ENCODE peak calls at places on chromosomes 13 and 19, in ten cellular contexts. F is breast epithelium; S is CD4-positive, alpha-beta T cell; G is heart left ventricle; N is transverse colon; D is SK-N-MC; U is Karpas-422; J is Peyer's patch; E is ovary; X is cardiac muscle cell. A is an unnamed sample.

GRCh38 chr13:30880756-30881155 is 25.3 kb upstream of the MEDAG start:
- DNase-seq in F (no peak), S (no peak), G (no peak), N (no peak), D (no peak), U (no peak), J (no peak), E (no peak), X (no peak), A (peak)

GRCh38 chr19:51185868-51186215 is 39.0 kb upstream of the CD33 start:
- DNase-seq in F (no peak), S (no peak), G (no peak), N (no peak), D (no peak), U (no peak), J (no peak), E (no peak), X (no peak), A (no peak)

GRCh38 chr19:42555317-42555716 is 27.0 kb upstream of the CEACAM1 start:
- DNase-seq in F (no peak), S (no peak), G (peak), N (no peak), D (no peak), U (no peak), J (no peak), E (no peak), X (no peak), A (no peak)

GRCh38 chr13:76968041-76968440 is 19.7 kb downstream of the ACOD1 start:
- DNase-seq in F (no peak), S (no peak), G (no peak), N (no peak), D (no peak), U (no peak), J (no peak), E (no peak), X (no peak), A (no peak)

GRCh38 chr13:71722206-71722605 is 144.8 kb downstream of the DACH1 start:
- DNase-seq in F (no peak), S (no peak), G (no peak), N (no peak), D (no peak), U (no peak), J (no peak), E (no peak), X (no peak), A (no peak)

GRCh38 chr13:44396963-44397580 is 23.4 kb downstream of the SERP2 start:
- DNase-seq in F (no peak), S (no peak), G (peak), N (no peak), D (no peak), U (no peak), J (no peak), E (peak), X (peak), A (no peak)

GRCh38 chr19:58181902-58182576 is 822 bp upstream of the ZNF274 start:
- DNase-seq in F (peak), S (peak), G (peak), N (peak), D (no peak), U (peak), J (peak), E (peak), X (peak), A (peak)

GRCh38 chr19:19214892-19215291 is 3.1 kb downstream of the NCAN start:
- DNase-seq in F (no peak), S (no peak), G (no peak), N (no peak), D (no peak), U (peak), J (no peak), E (peak), X (peak), A (peak)

GRCh38 chr19:50025794-50026549 is at the start of gene ZNF473:
- DNase-seq in F (peak), S (peak), G (peak), N (peak), D (no peak), U (peak), J (peak), E (peak), X (peak), A (no peak)

GRCh38 chr13:109096101-109096500 is 466.7 kb downstream of the MYO16 start:
- DNase-seq in F (no peak), S (no peak), G (no peak), N (no peak), D (no peak), U (no peak), J (no peak), E (no peak), X (no peak), A (no peak)

GRCh38 chr13:19058566-19058965 is 123.1 kb downstream of the TUBA3C start:
- DNase-seq in F (no peak), S (no peak), G (no peak), N (no peak), D (no peak), U (no peak), J (no peak), E (no peak), X (no peak), A (no peak)

GRCh38 chr13:20182231-20182846 is 10.4 kb downstream of the GJB2 start:
- DNase-seq in F (no peak), S (no peak), G (no peak), N (no peak), D (peak), U (peak), J (no peak), E (no peak), X (peak), A (peak)

GRCh38 chr13:28621439-28621838 is 37.5 kb upstream of the POMP start:
- DNase-seq in F (no peak), S (no peak), G (no peak), N (no peak), D (no peak), U (no peak), J (no peak), E (no peak), X (no peak), A (no peak)

GRCh38 chr13:36344173-36344572 is 2.0 kb downstream of the SPART start:
- DNase-seq in F (no peak), S (no peak), G (no peak), N (peak), D (no peak), U (no peak), J (no peak), E (no peak), X (no peak), A (no peak)

GRCh38 chr19:42067315-42067888 is 2.6 kb downstream of the GRIK5 start:
- DNase-seq in F (no peak), S (no peak), G (no peak), N (no peak), D (no peak), U (no peak), J (no peak), E (no peak), X (no peak), A (no peak)

GRCh38 chr13:30312859-30313258 is 5.5 kb upstream of the KATNAL1 start:
- DNase-seq in F (no peak), S (no peak), G (no peak), N (no peak), D (no peak), U (no peak), J (no peak), E (no peak), X (no peak), A (peak)

GRCh38 chr19:2446390-2446789 is 10.4 kb downstream of the LMNB2 start:
- DNase-seq in F (no peak), S (no peak), G (no peak), N (no peak), D (no peak), U (no peak), J (peak), E (peak), X (no peak), A (no peak)

GRCh38 chr19:49809155-49809986 is 3.7 kb downstream of the FUZ start:
- DNase-seq in F (peak), S (peak), G (peak), N (peak), D (no peak), U (peak), J (peak), E (no peak), X (peak), A (peak)

GRCh38 chr13:32791545-32792172 is 205.4 kb downstream of the PDS5B start:
- DNase-seq in F (no peak), S (no peak), G (no peak), N (no peak), D (no peak), U (no peak), J (no peak), E (no peak), X (no peak), A (no peak)

DNA sequence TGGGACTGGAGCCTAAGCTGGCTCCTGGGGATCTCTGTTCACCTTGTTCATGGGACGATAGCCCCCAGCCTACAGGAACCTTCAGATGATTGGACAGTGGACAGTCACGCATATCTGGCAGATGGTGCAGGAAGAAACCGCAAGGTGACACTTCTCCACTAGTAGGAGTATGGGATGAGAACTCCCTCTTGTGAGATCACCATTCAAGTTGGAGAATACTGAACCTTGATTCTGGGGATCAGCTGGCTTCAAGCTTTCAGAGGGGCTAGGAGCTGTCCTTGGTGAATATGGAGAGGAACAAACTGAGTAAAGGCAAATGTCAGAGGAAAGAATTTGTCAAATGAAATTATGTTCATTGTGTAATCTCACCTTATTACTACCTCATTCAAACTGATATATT is 204.5 kb downstream of the PDS5B start:
- DNase-seq in F (no peak), S (no peak), G (no peak), N (no peak), D (no peak), U (no peak), J (no peak), E (no peak), X (no peak), A (no peak)
- H3K27ac ChIP-seq in F (no peak), S (no peak), G (no peak), N (no peak), D (peak), U (no peak), J (no peak), E (no peak), X (no peak), A (no peak)

GRCh38 chr13:101523154-101523669 is 70.7 kb downstream of the ITGBL1 start:
- DNase-seq in F (no peak), S (no peak), G (no peak), N (no peak), D (no peak), U (no peak), J (no peak), E (no peak), X (no peak), A (no peak)
- H3K27ac ChIP-seq in F (peak), S (no peak), G (no peak), N (no peak), D (no peak), U (no peak), J (no peak), E (no peak), X (no peak), A (no peak)

GRCh38 chr13:26473571-26474230 is 83.8 kb upstream of the WASF3 start:
- DNase-seq in F (no peak), S (no peak), G (no peak), N (no peak), D (no peak), U (no peak), J (no peak), E (no peak), X (no peak), A (no peak)

GRCh38 chr13:26476744-26477129 is 80.7 kb upstream of the WASF3 start:
- DNase-seq in F (no peak), S (no peak), G (no peak), N (no peak), D (no peak), U (no peak), J (no peak), E (no peak), X (no peak), A (no peak)

GRCh38 chr13:26476111-26476743 is 81.3 kb upstream of the WASF3 start:
- DNase-seq in F (no peak), S (no peak), G (peak), N (no peak), D (no peak), U (no peak), J (no peak), E (no peak), X (no peak), A (peak)

GRCh38 chr13:26474286-26474685 is 83.2 kb upstream of the WASF3 start:
- DNase-seq in F (no peak), S (no peak), G (no peak), N (no peak), D (no peak), U (no peak), J (no peak), E (no peak), X (no peak), A (no peak)

DNA sequence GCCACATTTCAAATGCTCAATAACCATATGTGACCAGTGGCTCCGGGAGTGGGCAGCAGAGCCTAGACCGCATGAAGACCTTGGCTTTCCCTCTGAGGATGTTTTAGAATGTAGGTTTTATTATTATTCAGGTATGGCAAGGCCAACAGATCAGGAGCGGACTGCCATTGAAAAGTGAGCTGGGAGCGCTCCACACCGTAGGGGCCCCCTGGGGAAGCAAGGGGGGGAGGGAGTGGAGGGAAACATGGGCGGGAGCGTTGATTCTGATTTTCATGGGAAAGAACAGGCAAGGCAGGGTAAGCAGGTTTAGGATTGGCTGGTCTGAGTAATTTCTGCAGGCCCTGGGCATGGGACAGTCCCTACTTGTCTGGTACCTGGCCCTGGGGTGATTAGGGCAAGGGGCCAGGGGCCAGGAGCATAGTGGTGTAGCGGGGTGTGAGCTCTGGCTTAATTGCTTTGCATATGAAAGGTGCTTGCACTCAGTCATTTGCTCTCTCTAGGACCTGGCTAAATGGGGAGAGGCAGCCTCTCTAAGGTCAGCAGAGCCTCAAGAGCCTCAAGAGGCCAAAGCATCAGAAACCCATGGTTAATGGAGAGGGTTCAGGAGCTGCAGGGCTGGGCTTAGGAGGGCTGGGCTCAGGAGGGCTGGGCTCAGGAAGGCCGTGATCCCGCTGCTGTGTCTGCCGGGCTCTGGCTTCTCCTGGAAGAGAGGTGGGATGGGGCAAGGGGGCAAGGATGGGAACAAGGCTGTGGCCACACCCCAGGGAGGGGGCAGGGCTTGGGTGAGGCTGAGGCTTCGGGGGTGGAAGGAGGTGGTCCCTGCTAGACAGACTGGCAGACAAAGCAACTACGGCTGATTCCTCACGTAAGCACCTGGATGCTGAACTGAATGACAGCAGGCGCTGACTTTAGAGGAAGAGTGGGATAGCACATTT is 82.0 kb upstream of the WASF3 start:
- DNase-seq in F (no peak), S (no peak), G (no peak), N (no peak), D (no peak), U (no peak), J (no peak), E (no peak), X (no peak), A (no peak)
- H3K27ac ChIP-seq in F (no peak), S (no peak), G (peak), N (no peak), D (no peak), U (no peak), J (no peak), E (no peak), X (no peak), A (no peak)

GRCh38 chr19:5621311-5621944 is 1.1 kb downstream of the SAFB2 start:
- DNase-seq in F (no peak), S (no peak), G (no peak), N (peak), D (no peak), U (no peak), J (no peak), E (peak), X (no peak), A (peak)
- H3K27ac ChIP-seq in F (peak), S (peak), G (peak), N (peak), D (no peak), U (peak), J (peak), E (peak), X (peak), A (no peak)